ENCODE peak calls at places on chromosomes 7 and 10, in eight cellular contexts. One of them, this sample, is unnamed.

GRCh38 chr10:61346946-61347345 is 106.2 kb downstream of the TMEM26 start:
- DNase-seq in SJSA1: no peak
- DNase-seq in Calu3: no peak
- DNase-seq in HEK293T: no peak
- DNase-seq in activated CD8-positive, alpha-beta T cell treated with anti-CD3 and anti-CD28 coated beads, Interleukin-2, amount 10 ng/mL, durations not matched to agents 7 days and 5 days: no peak
- DNase-seq in adipocyte: no peak
- DNase-seq in endothelial cell of umbilical vein: no peak
- DNase-seq in T follicular helper cell: no peak
- DNase-seq in this sample: no peak

GRCh38 chr7:77421273-77421672 is 5.1 kb upstream of the GSAP start:
- DNase-seq in activated CD8-positive, alpha-beta T cell treated with anti-CD3 and anti-CD28 coated beads, Interleukin-2, amount 10 ng/mL, durations not matched to agents 7 days and 5 days: no peak
- DNase-seq in Calu3: no peak
- DNase-seq in HEK293T: no peak
- DNase-seq in SJSA1: no peak
- DNase-seq in adipocyte: no peak
- DNase-seq in endothelial cell of umbilical vein: no peak
- DNase-seq in T follicular helper cell: no peak
- DNase-seq in this sample: no peak

GRCh38 chr10:128414568-128414967 is 288.3 kb upstream of the MKI67 start:
- DNase-seq in Calu3: no peak
- DNase-seq in adipocyte: no peak
- DNase-seq in endothelial cell of umbilical vein: no peak
- DNase-seq in HEK293T: no peak
- DNase-seq in SJSA1: no peak
- DNase-seq in T follicular helper cell: no peak
- DNase-seq in activated CD8-positive, alpha-beta T cell treated with anti-CD3 and anti-CD28 coated beads, Interleukin-2, amount 10 ng/mL, durations not matched to agents 7 days and 5 days: no peak
- DNase-seq in this sample: no peak

GRCh38 chr7:25454562-25455031 is 226.3 kb upstream of the NPVF start:
- DNase-seq in adipocyte: no peak
- DNase-seq in SJSA1: no peak
- DNase-seq in T follicular helper cell: no peak
- DNase-seq in HEK293T: no peak
- DNase-seq in Calu3: no peak
- DNase-seq in endothelial cell of umbilical vein: no peak
- DNase-seq in activated CD8-positive, alpha-beta T cell treated with anti-CD3 and anti-CD28 coated beads, Interleukin-2, amount 10 ng/mL, durations not matched to agents 7 days and 5 days: no peak
- DNase-seq in this sample: no peak

GRCh38 chr7:143263266-143264195 is at the start of gene GSTK1:
- DNase-seq in T follicular helper cell: peak
- DNase-seq in endothelial cell of umbilical vein: peak
- DNase-seq in activated CD8-positive, alpha-beta T cell treated with anti-CD3 and anti-CD28 coated beads, Interleukin-2, amount 10 ng/mL, durations not matched to agents 7 days and 5 days: peak
- DNase-seq in HEK293T: peak
- DNase-seq in adipocyte: peak
- DNase-seq in SJSA1: peak
- DNase-seq in Calu3: peak
- DNase-seq in this sample: peak

GRCh38 chr7:7943951-7944350 is 24.6 kb upstream of the GLCCI1 start:
- DNase-seq in adipocyte: no peak
- DNase-seq in HEK293T: no peak
- DNase-seq in SJSA1: no peak
- DNase-seq in Calu3: no peak
- DNase-seq in activated CD8-positive, alpha-beta T cell treated with anti-CD3 and anti-CD28 coated beads, Interleukin-2, amount 10 ng/mL, durations not matched to agents 7 days and 5 days: no peak
- DNase-seq in endothelial cell of umbilical vein: no peak
- DNase-seq in T follicular helper cell: no peak
- DNase-seq in this sample: no peak

GRCh38 chr10:114025610-114026130 is 18.0 kb upstream of the ADRB1 start:
- DNase-seq in endothelial cell of umbilical vein: no peak
- DNase-seq in Calu3: no peak
- DNase-seq in T follicular helper cell: no peak
- DNase-seq in HEK293T: no peak
- DNase-seq in SJSA1: no peak
- DNase-seq in activated CD8-positive, alpha-beta T cell treated with anti-CD3 and anti-CD28 coated beads, Interleukin-2, amount 10 ng/mL, durations not matched to agents 7 days and 5 days: no peak
- DNase-seq in adipocyte: no peak
- DNase-seq in this sample: no peak

GRCh38 chr10:52639652-52640051 is 132.9 kb downstream of the MBL2 start:
- DNase-seq in endothelial cell of umbilical vein: no peak
- DNase-seq in activated CD8-positive, alpha-beta T cell treated with anti-CD3 and anti-CD28 coated beads, Interleukin-2, amount 10 ng/mL, durations not matched to agents 7 days and 5 days: no peak
- DNase-seq in T follicular helper cell: no peak
- DNase-seq in HEK293T: no peak
- DNase-seq in adipocyte: no peak
- DNase-seq in Calu3: no peak
- DNase-seq in SJSA1: no peak
- DNase-seq in this sample: no peak

GRCh38 chr10:77378950-77379349 is 258.7 kb downstream of the KCNMA1 start:
- DNase-seq in adipocyte: no peak
- DNase-seq in endothelial cell of umbilical vein: no peak
- DNase-seq in Calu3: no peak
- DNase-seq in HEK293T: no peak
- DNase-seq in activated CD8-positive, alpha-beta T cell treated with anti-CD3 and anti-CD28 coated beads, Interleukin-2, amount 10 ng/mL, durations not matched to agents 7 days and 5 days: no peak
- DNase-seq in SJSA1: no peak
- DNase-seq in T follicular helper cell: no peak
- DNase-seq in this sample: no peak

GRCh38 chr7:36309301-36309700 is 80.4 kb upstream of the ANLN start:
- DNase-seq in T follicular helper cell: no peak
- DNase-seq in endothelial cell of umbilical vein: no peak
- DNase-seq in activated CD8-positive, alpha-beta T cell treated with anti-CD3 and anti-CD28 coated beads, Interleukin-2, amount 10 ng/mL, durations not matched to agents 7 days and 5 days: no peak
- DNase-seq in HEK293T: no peak
- DNase-seq in SJSA1: no peak
- DNase-seq in adipocyte: no peak
- DNase-seq in Calu3: no peak
- DNase-seq in this sample: no peak

GRCh38 chr7:149284343-149284742 is 22.3 kb downstream of the ZNF783 start:
- DNase-seq in SJSA1: no peak
- DNase-seq in adipocyte: no peak
- DNase-seq in endothelial cell of umbilical vein: no peak
- DNase-seq in HEK293T: no peak
- DNase-seq in T follicular helper cell: peak
- DNase-seq in activated CD8-positive, alpha-beta T cell treated with anti-CD3 and anti-CD28 coated beads, Interleukin-2, amount 10 ng/mL, durations not matched to agents 7 days and 5 days: peak
- DNase-seq in Calu3: no peak
- DNase-seq in this sample: no peak

GRCh38 chr10:72735288-72735926 is 43.5 kb downstream of the MCU start:
- DNase-seq in T follicular helper cell: no peak
- DNase-seq in endothelial cell of umbilical vein: no peak
- DNase-seq in Calu3: no peak
- DNase-seq in HEK293T: no peak
- DNase-seq in activated CD8-positive, alpha-beta T cell treated with anti-CD3 and anti-CD28 coated beads, Interleukin-2, amount 10 ng/mL, durations not matched to agents 7 days and 5 days: no peak
- DNase-seq in SJSA1: no peak
- DNase-seq in adipocyte: no peak
- DNase-seq in this sample: no peak

GRCh38 chr10:14540062-14540461 is 209.3 kb upstream of the FRMD4A start:
- DNase-seq in Calu3: no peak
- DNase-seq in HEK293T: no peak
- DNase-seq in endothelial cell of umbilical vein: no peak
- DNase-seq in T follicular helper cell: no peak
- DNase-seq in SJSA1: no peak
- DNase-seq in adipocyte: no peak
- DNase-seq in activated CD8-positive, alpha-beta T cell treated with anti-CD3 and anti-CD28 coated beads, Interleukin-2, amount 10 ng/mL, durations not matched to agents 7 days and 5 days: no peak
- DNase-seq in this sample: no peak

GRCh38 chr7:112360681-112361080 is 89.6 kb upstream of the IFRD1 start:
- DNase-seq in SJSA1: no peak
- DNase-seq in Calu3: no peak
- DNase-seq in HEK293T: no peak
- DNase-seq in adipocyte: peak
- DNase-seq in T follicular helper cell: no peak
- DNase-seq in endothelial cell of umbilical vein: no peak
- DNase-seq in activated CD8-positive, alpha-beta T cell treated with anti-CD3 and anti-CD28 coated beads, Interleukin-2, amount 10 ng/mL, durations not matched to agents 7 days and 5 days: no peak
- DNase-seq in this sample: no peak

GRCh38 chr10:119030421-119031250 is 1.1 kb downstream of the NANOS1 start:
- DNase-seq in Calu3: peak
- DNase-seq in SJSA1: peak
- DNase-seq in adipocyte: peak
- DNase-seq in HEK293T: peak
- DNase-seq in T follicular helper cell: peak
- DNase-seq in endothelial cell of umbilical vein: peak
- DNase-seq in activated CD8-positive, alpha-beta T cell treated with anti-CD3 and anti-CD28 coated beads, Interleukin-2, amount 10 ng/mL, durations not matched to agents 7 days and 5 days: peak
- DNase-seq in this sample: peak

GRCh38 chr7:1973321-1974251 is 259.2 kb downstream of the MAD1L1 start:
- DNase-seq in adipocyte: no peak
- DNase-seq in T follicular helper cell: no peak
- DNase-seq in Calu3: no peak
- DNase-seq in HEK293T: no peak
- DNase-seq in endothelial cell of umbilical vein: no peak
- DNase-seq in activated CD8-positive, alpha-beta T cell treated with anti-CD3 and anti-CD28 coated beads, Interleukin-2, amount 10 ng/mL, durations not matched to agents 7 days and 5 days: no peak
- DNase-seq in SJSA1: no peak
- DNase-seq in this sample: no peak

GRCh38 chr7:2688409-2689342 is 674 bp downstream of the AMZ1 start:
- DNase-seq in activated CD8-positive, alpha-beta T cell treated with anti-CD3 and anti-CD28 coated beads, Interleukin-2, amount 10 ng/mL, durations not matched to agents 7 days and 5 days: peak
- DNase-seq in adipocyte: peak
- DNase-seq in Calu3: no peak
- DNase-seq in endothelial cell of umbilical vein: no peak
- DNase-seq in HEK293T: no peak
- DNase-seq in SJSA1: no peak
- DNase-seq in T follicular helper cell: no peak
- DNase-seq in this sample: no peak

GRCh38 chr10:46291817-46292572 is 5.2 kb downstream of the ANTXRL start:
- DNase-seq in Calu3: no peak
- DNase-seq in T follicular helper cell: no peak
- DNase-seq in SJSA1: peak
- DNase-seq in HEK293T: no peak
- DNase-seq in endothelial cell of umbilical vein: no peak
- DNase-seq in adipocyte: no peak
- DNase-seq in activated CD8-positive, alpha-beta T cell treated with anti-CD3 and anti-CD28 coated beads, Interleukin-2, amount 10 ng/mL, durations not matched to agents 7 days and 5 days: no peak
- DNase-seq in this sample: no peak

GRCh38 chr10:107915277-107915634 is 750.8 kb upstream of the SORCS1 start:
- DNase-seq in HEK293T: no peak
- DNase-seq in Calu3: no peak
- DNase-seq in T follicular helper cell: no peak
- DNase-seq in adipocyte: peak
- DNase-seq in SJSA1: no peak
- DNase-seq in endothelial cell of umbilical vein: no peak
- DNase-seq in activated CD8-positive, alpha-beta T cell treated with anti-CD3 and anti-CD28 coated beads, Interleukin-2, amount 10 ng/mL, durations not matched to agents 7 days and 5 days: no peak
- DNase-seq in this sample: no peak

GRCh38 chr10:98323221-98324164 is 55.5 kb upstream of the LOXL4 start:
- DNase-seq in HEK293T: no peak
- DNase-seq in endothelial cell of umbilical vein: peak
- DNase-seq in Calu3: peak
- DNase-seq in SJSA1: peak
- DNase-seq in activated CD8-positive, alpha-beta T cell treated with anti-CD3 and anti-CD28 coated beads, Interleukin-2, amount 10 ng/mL, durations not matched to agents 7 days and 5 days: no peak
- DNase-seq in T follicular helper cell: no peak
- DNase-seq in adipocyte: peak
- DNase-seq in this sample: no peak

GRCh38 chr10:27745719-27746363 is at the start of gene MKX:
- DNase-seq in activated CD8-positive, alpha-beta T cell treated with anti-CD3 and anti-CD28 coated beads, Interleukin-2, amount 10 ng/mL, durations not matched to agents 7 days and 5 days: peak
- DNase-seq in Calu3: peak
- DNase-seq in HEK293T: peak
- DNase-seq in SJSA1: no peak
- DNase-seq in T follicular helper cell: no peak
- DNase-seq in endothelial cell of umbilical vein: peak
- DNase-seq in adipocyte: peak
- DNase-seq in this sample: no peak

GRCh38 chr7:83921798-83922607 is 272.6 kb downstream of the SEMA3A start:
- DNase-seq in adipocyte: peak
- DNase-seq in T follicular helper cell: no peak
- DNase-seq in HEK293T: no peak
- DNase-seq in SJSA1: no peak
- DNase-seq in Calu3: no peak
- DNase-seq in activated CD8-positive, alpha-beta T cell treated with anti-CD3 and anti-CD28 coated beads, Interleukin-2, amount 10 ng/mL, durations not matched to agents 7 days and 5 days: no peak
- DNase-seq in endothelial cell of umbilical vein: no peak
- DNase-seq in this sample: no peak

GRCh38 chr10:299969-300368 is 164.7 kb downstream of the ZMYND11 start:
- DNase-seq in Calu3: no peak
- DNase-seq in activated CD8-positive, alpha-beta T cell treated with anti-CD3 and anti-CD28 coated beads, Interleukin-2, amount 10 ng/mL, durations not matched to agents 7 days and 5 days: no peak
- DNase-seq in T follicular helper cell: no peak
- DNase-seq in endothelial cell of umbilical vein: no peak
- DNase-seq in SJSA1: no peak
- DNase-seq in HEK293T: no peak
- DNase-seq in adipocyte: no peak
- DNase-seq in this sample: no peak

This sample was measured in activated T-helper 2 cell treated with anti-CD3 and anti-CD28 coated beads, Interferon-gamma antibody, Interleukin-2, Interleukin-4, amounts not matched to agents 10 μg/mL and 5 μg/mL and 100 μg/mL, durations not matched to agents 14 hours and 24 hours and 36 hours.